ENCODE peak calls at places on chromosomes 13 and 19, in seven cellular contexts. Z is K562, P is stomach, S is sigmoid colon, M is transverse colon, W is HCT116, J is suprapubic skin. O is an unnamed sample.
A peak's percentile ranks its signal among the peaks of the same experiment; 100 is the strongest.

GRCh38 chr13:110716235-110716505 is 2.7 kb downstream of the ING1 start:
- DNase-seq in M (peak; percentile 69), W (no peak), Z (peak; percentile 12), J (no peak), P (peak; percentile 51), S (peak; percentile 85), O (no peak)

GRCh38 chr13:113917523-113918371 is 53.9 kb upstream of the GAS6 start:
- DNase-seq in P (peak; percentile 23), W (no peak), M (no peak), Z (no peak), J (peak; percentile 77), S (no peak), O (peak; percentile 48)

GRCh38 chr13:95524270-95524901 is 28.1 kb upstream of the CLDN10 start:
- DNase-seq in W (no peak), M (no peak), P (no peak), Z (no peak), S (no peak), J (no peak), O (no peak)

GRCh38 chr13:53782400-53783030 is 753.9 kb downstream of the OLFM4 start:
- DNase-seq in W (no peak), Z (peak; percentile 3), P (peak; percentile 32), J (no peak), S (no peak), M (no peak), O (no peak)

GRCh38 chr13:97879646-97880297 is 73.7 kb upstream of the IPO5 start:
- DNase-seq in J (no peak), Z (no peak), W (peak; percentile 12), P (no peak), S (no peak), M (no peak), O (no peak)

GRCh38 chr13:99040536-99041141 is 62.8 kb upstream of the DOCK9 start:
- DNase-seq in S (no peak), J (no peak), Z (no peak), P (no peak), M (no peak), W (no peak), O (no peak)

GRCh38 chr19:815079-815774 is 6.5 kb downstream of the PLPPR3 start:
- DNase-seq in S (no peak), P (no peak), Z (peak; percentile 19), W (no peak), M (no peak), J (peak; percentile 78), O (peak; percentile 76)

GRCh38 chr13:33272531-33273124 is 12.9 kb downstream of the STARD13 start:
- DNase-seq in W (no peak), M (peak; percentile 51), Z (no peak), S (no peak), P (peak; percentile 54), J (no peak), O (no peak)

GRCh38 chr19:54684537-54684936 is 21.8 kb downstream of the LILRB4 start:
- DNase-seq in P (no peak), W (no peak), Z (peak; percentile 64), J (no peak), M (no peak), S (no peak), O (no peak)

GRCh38 chr13:110010433-110011135 is 224.2 kb upstream of the IRS2 start:
- DNase-seq in M (no peak), W (no peak), S (no peak), J (no peak), P (no peak), Z (no peak), O (no peak)

GRCh38 chr19:43444531-43445340 is 20.7 kb downstream of the LYPD3 start:
- DNase-seq in Z (no peak), P (no peak), S (no peak), J (no peak), W (no peak), M (no peak), O (peak; percentile 24)

GRCh38 chr13:51803018-51803417 is 945 bp downstream of the DHRS12 start:
- DNase-seq in S (peak; percentile 76), J (no peak), P (no peak), Z (no peak), W (no peak), M (no peak), O (no peak)

GRCh38 chr13:44471686-44472085 is 98.1 kb downstream of the SERP2 start:
- DNase-seq in W (no peak), J (no peak), P (no peak), Z (no peak), S (no peak), M (no peak), O (no peak)

GRCh38 chr13:99071666-99072065 is 93.8 kb upstream of the DOCK9 start:
- DNase-seq in Z (no peak), W (no peak), P (no peak), J (no peak), M (no peak), S (no peak), O (no peak)

GRCh38 chr13:32334676-32335075 is 19.4 kb downstream of the BRCA2 start:
- DNase-seq in J (no peak), Z (no peak), W (no peak), P (no peak), S (no peak), M (no peak), O (no peak)

GRCh38 chr13:80850771-80851170 is 509.8 kb upstream of the SPRY2 start:
- DNase-seq in J (no peak), Z (no peak), M (no peak), S (no peak), W (no peak), P (no peak), O (no peak)

GRCh38 chr13:99498304-99499161 is 2.7 kb upstream of the TM9SF2 start:
- DNase-seq in S (peak; percentile 99), W (peak; percentile 97), P (peak; percentile 98), J (peak; percentile 98), M (peak; percentile 99), Z (peak; percentile 94), O (peak; percentile 98)

GRCh38 chr13:87671824-87672603 is 843 bp downstream of the SLITRK5 start:
- DNase-seq in S (no peak), M (peak; percentile 7), P (no peak), J (no peak), W (no peak), Z (no peak), O (peak; percentile 71)

GRCh38 chr13:24623141-24623665 is 57.0 kb upstream of the ATP12A start:
- DNase-seq in M (no peak), W (no peak), S (no peak), Z (no peak), J (no peak), P (no peak), O (no peak)

DNA sequence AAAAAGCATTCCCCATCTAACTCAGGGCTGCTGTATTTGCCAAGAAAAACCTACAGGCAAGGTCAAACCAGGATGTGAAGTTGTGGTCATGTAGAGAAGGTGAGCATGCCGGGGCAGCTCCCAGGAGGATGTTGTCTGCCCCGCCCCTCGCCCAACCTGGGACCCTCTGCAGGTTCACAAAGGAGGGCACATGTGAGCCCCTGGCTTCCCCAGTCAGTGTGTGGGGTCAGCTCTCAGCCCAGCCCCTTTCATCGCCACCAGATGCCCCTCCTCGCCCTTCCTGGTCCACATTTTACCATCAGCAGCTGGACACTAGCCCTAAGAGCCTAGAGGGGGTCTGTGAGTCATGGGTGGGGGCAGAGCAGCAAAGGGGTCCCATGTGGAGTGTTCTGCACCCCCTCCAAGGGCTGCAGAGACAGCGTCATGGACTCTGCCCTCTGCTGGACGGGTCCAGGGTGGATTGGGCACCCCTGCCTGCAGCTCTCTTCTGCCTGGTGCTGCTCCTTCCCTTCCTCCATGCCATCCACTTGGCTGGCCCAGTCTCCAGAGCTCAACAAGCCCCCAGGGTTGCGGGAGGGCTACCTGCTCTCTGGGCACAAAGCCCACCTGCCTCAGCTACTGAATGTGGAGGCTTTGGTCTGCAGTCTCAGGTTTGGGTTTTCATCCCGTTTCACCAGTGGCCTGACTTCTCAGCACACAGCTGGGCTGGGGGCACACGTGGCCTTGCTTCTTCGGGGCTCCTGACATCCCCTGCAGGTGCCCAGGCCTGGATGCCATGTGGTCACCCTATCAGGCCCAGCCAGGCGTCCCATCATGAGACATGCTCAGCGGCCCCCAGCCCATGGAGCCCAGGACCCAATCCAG is 3.7 kb downstream of the PLEKHF1 start:
- DNase-seq in Z (peak; percentile 16), M (no peak), W (no peak), S (peak; percentile 60), P (no peak), J (no peak), O (peak; percentile 78)
- TF ChIP-seq CTCF in Z (peak; percentile 28), M (no peak), W (peak; percentile 52), S (no peak), P (no peak), J (no peak), O (peak; percentile 17)

DNA sequence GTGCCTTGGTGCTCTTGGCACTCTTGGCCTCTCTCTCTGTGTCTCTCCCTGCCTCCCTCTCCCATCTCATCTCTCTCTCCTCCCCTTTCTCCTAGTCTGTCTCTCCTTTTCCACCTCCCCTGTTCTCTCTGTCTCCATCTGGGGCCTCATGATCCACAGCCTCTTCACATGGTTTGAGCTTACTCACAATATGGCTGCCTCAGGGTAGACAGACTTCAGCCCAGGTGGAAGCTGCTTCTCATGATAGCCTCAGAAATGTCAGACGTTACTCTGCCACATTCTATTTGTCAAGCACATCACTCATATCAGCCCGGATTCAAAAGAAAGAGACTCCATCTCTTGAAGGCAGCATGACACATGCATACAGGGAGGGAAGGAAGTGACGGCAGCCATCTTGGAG is 18.4 kb upstream of the S1PR4 start:
- DNase-seq in Z (no peak), M (no peak), S (no peak), P (no peak), J (no peak), W (no peak), O (no peak)
- TF ChIP-seq POLR2AphosphoS5 in Z (no peak), M (no peak), S (no peak), P (no peak), J (no peak), W (no peak), O (no peak)

GRCh38 chr13:69198706-69199105 is 908.9 kb upstream of the ATXN8OS start:
- DNase-seq in Z (no peak), M (no peak), J (no peak), S (no peak), P (no peak), W (no peak), O (no peak)

GRCh38 chr13:69204620-69205019 is 903.0 kb upstream of the ATXN8OS start:
- DNase-seq in P (no peak), J (no peak), M (no peak), Z (no peak), W (no peak), S (no peak), O (no peak)

GRCh38 chr13:69194130-69194529 is 913.5 kb upstream of the ATXN8OS start:
- DNase-seq in W (no peak), Z (no peak), P (no peak), S (no peak), M (no peak), J (no peak), O (no peak)

DNA sequence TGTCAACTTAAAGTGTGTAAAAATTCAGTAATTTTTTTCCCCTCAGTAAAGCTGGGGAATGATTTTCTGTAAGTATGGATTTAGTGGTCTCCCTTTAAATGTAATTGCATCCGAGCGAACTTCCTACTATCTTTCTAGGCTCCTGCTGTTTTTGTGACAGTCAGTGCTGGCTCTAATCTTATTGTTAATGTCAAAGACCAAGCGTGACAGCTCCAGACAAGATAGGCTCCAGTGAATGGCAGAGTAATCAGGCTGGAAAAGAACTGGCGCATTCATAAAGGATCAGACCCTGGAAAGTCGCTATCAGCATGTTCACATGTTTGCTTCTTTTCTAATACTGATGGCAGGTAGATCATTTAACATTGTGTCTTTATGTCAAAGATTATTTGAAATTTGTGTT is 908.0 kb upstream of the ATXN8OS start:
- DNase-seq in Z (no peak), J (no peak), W (no peak), M (no peak), P (no peak), S (no peak), O (no peak)
- H3K4me3 ChIP-seq in Z (no peak overlapping the region), J (no peak overlapping the region), W (no peak overlapping the region), M (no peak overlapping the region), P (no peak overlapping the region), S (no peak overlapping the region), O (no peak overlapping the region)

GRCh38 chr19:15779756-15780476 is 7.5 kb upstream of the OR10H5 start:
- DNase-seq in J (peak; percentile 73), P (peak; percentile 60), M (peak; percentile 61), W (no peak), Z (no peak), S (peak; percentile 92), O (no peak)
- TF ChIP-seq CTCF in J (no peak), P (no peak), M (no peak), W (no peak), Z (no peak), S (no peak), O (no peak)